ENCODE peak calls at places on chromosomes 3 and 15, in five cellular contexts. P, J, X, Q and D are unnamed samples.
A peak's percentile ranks its signal among the peaks of the same experiment; 100 is the strongest.

GRCh38 chr3:14451844-14452533 is 49.6 kb downstream of the SLC6A6 start:
- DNase-seq in P (no peak), J (no peak), X (peak; percentile 76), Q (peak; percentile 98), D (no peak)

GRCh38 chr3:77079988-77080585 is 40.2 kb downstream of the ROBO2 start:
- DNase-seq in P (no peak), J (no peak), X (no peak), Q (no peak), D (no peak)

GRCh38 chr15:76996526-76997401 is 1.8 kb downstream of the PSTPIP1 start:
- DNase-seq in P (peak; percentile 53), J (no peak), X (no peak), Q (peak; percentile 27), D (no peak)

GRCh38 chr3:48243886-48244285 is 3.0 kb downstream of the ZNF589 start:
- DNase-seq in P (no peak), J (no peak), X (no peak), Q (no peak), D (no peak)

GRCh38 chr15:94723801-94724200 is 492.4 kb downstream of the MCTP2 start:
- DNase-seq in P (no peak), J (no peak), X (no peak), Q (no peak), D (no peak)

GRCh38 chr3:102189564-102190339 is 245.1 kb upstream of the ZPLD1 start:
- DNase-seq in P (no peak), J (no peak), X (no peak), Q (peak; percentile 55), D (no peak)

GRCh38 chr3:10974746-10975375 is 17.7 kb upstream of the SLC6A1 start:
- DNase-seq in P (no peak), J (no peak), X (no peak), Q (no peak), D (no peak)

GRCh38 chr3:135802171-135802570 is 163.4 kb upstream of the PPP2R3A start:
- DNase-seq in P (no peak), J (no peak), X (no peak), Q (no peak), D (no peak)

GRCh38 chr15:50415752-50416404 is 8.3 kb upstream of the USP8 start:
- DNase-seq in P (no peak), J (no peak), X (peak; percentile 43), Q (peak; percentile 37), D (peak; percentile 27)

GRCh38 chr15:89389841-89390603 is 55.4 kb upstream of the POLG start:
- DNase-seq in P (peak; percentile 83), J (no peak), X (no peak), Q (no peak), D (no peak)

GRCh38 chr3:73380735-73381532 is 243.8 kb downstream of the PDZRN3 start:
- DNase-seq in P (no peak), J (no peak), X (no peak), Q (no peak), D (no peak)

GRCh38 chr15:31447893-31448634 is 121.4 kb downstream of the KLF13 start:
- DNase-seq in P (no peak), J (no peak), X (no peak), Q (no peak), D (no peak)

GRCh38 chr3:27133062-27133461 is 236.1 kb downstream of the NEK10 start:
- DNase-seq in P (no peak), J (no peak), X (peak; percentile 39), Q (no peak), D (no peak)

GRCh38 chr3:132682201-132682600 is 22.1 kb downstream of the UBA5 start:
- DNase-seq in P (no peak), J (no peak), X (no peak), Q (no peak), D (no peak)

GRCh38 chr3:47280519-47280918 is 2.1 kb downstream of the KIF9 start:
- DNase-seq in P (no peak), J (no peak), X (no peak), Q (no peak), D (no peak)

GRCh38 chr15:96838088-96838487 is 507.6 kb downstream of the NR2F2 start:
- DNase-seq in P (no peak), J (no peak), X (no peak), Q (no peak), D (no peak)

GRCh38 chr15:55937040-55937439 is 56.4 kb downstream of the NEDD4 start:
- DNase-seq in P (no peak), J (no peak), X (no peak), Q (peak; percentile 64), D (no peak)

GRCh38 chr3:69740103-69741021 is 1.1 kb downstream of the MITF start:
- DNase-seq in P (no peak), J (no peak), X (no peak), Q (no peak), D (peak; percentile 77)

GRCh38 chr3:196996454-196997265 is 28.0 kb upstream of the PIGZ start:
- DNase-seq in P (no peak), J (no peak), X (no peak), Q (no peak), D (no peak)

GRCh38 chr3:112456147-112456546 is 43.1 kb downstream of the BTLA start:
- DNase-seq in P (no peak), J (no peak), X (no peak), Q (no peak), D (no peak)

GRCh38 chr15:96046620-96047240 is 283.8 kb upstream of the NR2F2 start:
- DNase-seq in P (no peak), J (no peak), X (no peak), Q (no peak), D (no peak)

DNA sequence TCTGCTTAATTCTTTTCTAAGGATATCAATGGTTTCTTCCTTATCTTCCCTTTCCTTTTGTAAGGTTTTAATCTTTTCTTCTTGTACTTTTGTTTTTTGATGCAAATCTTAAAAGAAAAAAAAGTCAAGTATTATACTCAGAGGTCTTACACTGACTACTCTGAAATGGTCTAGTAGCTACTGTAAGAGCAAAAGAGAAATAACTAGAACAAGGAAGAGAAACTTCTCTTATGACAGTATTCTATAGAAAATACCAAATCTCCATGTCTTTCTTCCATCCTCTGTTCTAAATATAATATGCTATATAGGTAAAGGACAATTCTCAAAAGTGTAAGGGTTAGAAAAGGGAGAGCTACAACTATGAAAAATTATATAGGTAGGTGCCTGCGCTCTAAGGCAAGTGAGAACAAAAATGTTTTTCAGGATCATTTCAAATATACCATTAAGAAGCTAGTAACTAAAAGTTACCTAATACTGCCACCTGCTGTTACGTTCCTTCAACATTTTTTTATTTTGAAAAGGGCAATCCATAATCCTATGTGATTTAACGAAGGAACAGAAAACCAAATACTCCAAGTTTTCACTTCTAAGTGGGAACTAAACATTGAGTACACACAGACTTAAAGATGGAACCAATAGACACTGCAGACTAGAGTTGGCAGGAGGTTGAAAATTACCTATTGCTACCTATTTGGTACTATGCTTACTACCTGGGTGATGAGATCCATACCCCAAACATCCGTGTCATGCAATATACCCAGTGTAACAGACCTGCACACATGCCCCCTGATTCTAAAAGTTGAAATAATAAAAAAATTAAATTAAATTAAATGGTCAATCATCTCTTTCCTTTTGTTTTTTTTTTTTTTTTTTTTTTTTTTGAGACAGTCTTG is 36.7 kb downstream of the CIP2A start:
- DNase-seq in P (peak; percentile 11), J (no peak), X (peak; percentile 35), Q (peak; percentile 56), D (peak; percentile 6)
- TF ChIP-seq MXI1 in P (no peak), J (no peak), X (no peak), Q (no peak), D (no peak)

GRCh38 chr3:160038862-160039562 is 50.4 kb downstream of the IL12A start:
- DNase-seq in P (peak; percentile 76), J (no peak), X (no peak), Q (no peak), D (no peak)
- H3K27me3 ChIP-seq in P (no peaks in the 10 kb centered on the region), J (no peaks in the 10 kb centered on the region), X (peaks cover 3% of the 10 kb centered on the region), Q (peaks cover 21% of the 10 kb centered on the region), D (peaks cover 14% of the 10 kb centered on the region)

GRCh38 chr3:194871143-194871863 is 185.6 kb downstream of the FAM43A start:
- DNase-seq in P (peak; percentile 82), J (no peak), X (no peak), Q (peak; percentile 91), D (no peak)
- TF ChIP-seq MXI1 in P (peak; percentile 57), J (no peak), X (no peak), Q (no peak), D (no peak)

GRCh38 chr3:134652409-134652831 is 1.6 kb upstream of the KY start:
- DNase-seq in P (no peak), J (no peak), X (no peak), Q (peak; percentile 29), D (no peak)
- H3K27me3 ChIP-seq in P (no peaks in the 10 kb centered on the region), J (peaks cover 3% of the 10 kb centered on the region), X (no peaks in the 10 kb centered on the region), Q (peaks cover 24% of the 10 kb centered on the region), D (no peaks in the 10 kb centered on the region)

DNA sequence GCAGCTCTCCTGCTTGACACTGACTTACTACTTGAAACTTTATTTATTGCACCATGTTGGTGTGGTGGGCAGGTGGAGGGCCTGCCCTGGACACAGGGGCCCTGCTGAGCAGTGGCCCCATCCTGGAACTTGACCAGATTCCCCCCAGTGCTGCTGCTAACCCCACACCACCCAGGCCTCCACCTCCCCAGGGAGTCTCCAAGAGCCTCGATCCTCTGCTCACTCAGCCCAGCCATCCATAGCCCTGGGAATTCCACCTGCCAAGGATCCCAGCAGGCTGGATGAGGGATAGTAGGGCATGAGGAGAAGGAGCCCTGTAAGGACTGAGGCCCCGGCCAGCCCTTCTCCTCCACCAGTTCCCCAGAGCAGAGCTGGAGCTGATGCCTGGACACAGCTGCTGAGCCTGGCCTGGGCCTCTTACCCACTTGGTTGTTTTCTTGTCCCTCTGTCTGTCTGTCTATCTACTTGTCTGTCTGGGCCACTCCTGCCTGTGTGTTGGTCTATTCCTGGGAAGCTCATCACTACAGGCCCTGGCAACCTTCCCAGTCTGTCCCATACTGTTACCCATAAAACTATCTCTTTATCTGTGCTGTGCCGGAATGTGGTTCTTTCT is 2.8 kb downstream of the CHAC1 start:
- DNase-seq in P (no peak), J (no peak), X (no peak), Q (peak; percentile 29), D (no peak)
- TF ChIP-seq MXI1 in P (no peak), J (no peak), X (no peak), Q (no peak), D (no peak)

DNA sequence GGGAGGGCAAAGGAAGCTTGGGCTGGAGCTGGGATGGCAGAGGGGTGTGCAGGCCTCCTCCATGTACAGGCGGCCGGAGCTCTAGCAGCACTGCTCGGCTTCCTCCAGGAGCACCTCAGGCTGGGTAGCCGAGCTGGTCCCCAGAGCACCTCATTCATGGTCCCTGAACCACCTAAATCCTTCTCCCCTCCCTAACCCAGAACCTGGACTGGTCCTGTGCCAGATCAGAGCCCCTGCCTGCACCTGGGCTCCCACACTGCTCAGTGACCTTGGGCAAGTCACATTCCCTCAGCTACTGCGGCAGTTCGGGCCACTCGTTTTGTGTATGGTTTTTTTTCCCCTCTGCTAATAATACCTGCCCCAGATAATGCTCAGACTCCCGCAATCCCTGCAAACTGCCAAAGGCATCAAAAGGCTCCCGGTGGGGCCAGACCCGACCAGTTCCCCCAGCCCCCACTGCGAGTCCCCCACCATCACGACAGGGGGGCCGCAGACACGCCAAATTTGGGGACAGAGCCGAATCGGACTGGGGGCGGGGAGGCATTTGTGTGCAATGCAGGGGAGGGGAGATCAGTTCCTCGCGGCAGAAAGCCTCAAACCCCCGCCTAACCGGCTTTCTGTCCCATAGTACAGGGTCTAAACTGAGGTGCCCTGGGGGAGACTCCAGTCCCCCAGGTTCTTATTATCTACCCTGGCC is 1.3 kb downstream of the SEMA7A start:
- DNase-seq in P (no peak), J (no peak), X (no peak), Q (no peak), D (no peak)
- H3K27me3 ChIP-seq in P (peaks cover 4% of the 10 kb centered on the region), J (no peaks in the 10 kb centered on the region), X (no peaks in the 10 kb centered on the region), Q (no peaks in the 10 kb centered on the region), D (no peaks in the 10 kb centered on the region)